ENCODE peak calls at places on chromosomes 4 and X, in nine cellular contexts. One of them, this sample, is unnamed.
A peak's percentile ranks its signal among the peaks of the same experiment; 100 is the strongest.

GRCh38 chr4:110902500-110902899 is 279.6 kb upstream of the PITX2 start:
- DNase-seq in cardiac muscle cell: no peak
- DNase-seq in body of pancreas: no peak
- DNase-seq in endodermal cell: no peak
- DNase-seq in upper lobe of left lung: no peak
- DNase-seq in lower lobe of right lung: no peak
- DNase-seq in MM.1S: no peak
- DNase-seq in thoracic aorta: no peak
- DNase-seq in fibroblast of lung: peak; percentile 55
- DNase-seq in this sample: no peak

GRCh38 chr4:112371361-112371760 is 74.2 kb downstream of the ALPK1 start:
- DNase-seq in cardiac muscle cell: no peak
- DNase-seq in body of pancreas: no peak
- DNase-seq in endodermal cell: no peak
- DNase-seq in upper lobe of left lung: no peak
- DNase-seq in lower lobe of right lung: no peak
- DNase-seq in MM.1S: no peak
- DNase-seq in thoracic aorta: no peak
- DNase-seq in fibroblast of lung: no peak
- DNase-seq in this sample: no peak

GRCh38 chrX:98068210-98068609 is 1184.5 kb downstream of the RPA4 start:
- DNase-seq in cardiac muscle cell: no peak
- DNase-seq in body of pancreas: no peak
- DNase-seq in endodermal cell: peak; percentile 48
- DNase-seq in upper lobe of left lung: no peak
- DNase-seq in lower lobe of right lung: no peak
- DNase-seq in MM.1S: no peak
- DNase-seq in thoracic aorta: no peak
- DNase-seq in fibroblast of lung: no peak
- DNase-seq in this sample: no peak

GRCh38 chr4:139511320-139511719 is 44.7 kb downstream of the SETD7 start:
- DNase-seq in cardiac muscle cell: no peak
- DNase-seq in body of pancreas: no peak
- DNase-seq in endodermal cell: no peak
- DNase-seq in upper lobe of left lung: no peak
- DNase-seq in lower lobe of right lung: no peak
- DNase-seq in MM.1S: no peak
- DNase-seq in thoracic aorta: no peak
- DNase-seq in fibroblast of lung: peak; percentile 70
- DNase-seq in this sample: no peak

GRCh38 chrX:39653656-39654055 is 444.1 kb downstream of the BCOR start:
- DNase-seq in cardiac muscle cell: no peak
- DNase-seq in body of pancreas: no peak
- DNase-seq in endodermal cell: peak; percentile 79
- DNase-seq in upper lobe of left lung: no peak
- DNase-seq in lower lobe of right lung: no peak
- DNase-seq in MM.1S: peak; percentile 8
- DNase-seq in thoracic aorta: no peak
- DNase-seq in fibroblast of lung: peak; percentile 40
- DNase-seq in this sample: no peak

GRCh38 chr4:57550143-57550542 is 440.0 kb upstream of the IGFBP7 start:
- DNase-seq in cardiac muscle cell: no peak
- DNase-seq in body of pancreas: no peak
- DNase-seq in endodermal cell: no peak
- DNase-seq in upper lobe of left lung: no peak
- DNase-seq in lower lobe of right lung: no peak
- DNase-seq in MM.1S: no peak
- DNase-seq in thoracic aorta: no peak
- DNase-seq in fibroblast of lung: no peak
- DNase-seq in this sample: no peak

GRCh38 chr4:115272585-115272984 is 159.2 kb upstream of the NDST4 start:
- DNase-seq in cardiac muscle cell: no peak
- DNase-seq in body of pancreas: no peak
- DNase-seq in endodermal cell: no peak
- DNase-seq in upper lobe of left lung: no peak
- DNase-seq in lower lobe of right lung: no peak
- DNase-seq in MM.1S: no peak
- DNase-seq in thoracic aorta: no peak
- DNase-seq in fibroblast of lung: no peak
- DNase-seq in this sample: no peak

GRCh38 chr4:106369456-106370060 is 980 bp upstream of the GIMD1 start:
- DNase-seq in cardiac muscle cell: peak; percentile 57
- DNase-seq in body of pancreas: peak; percentile 15
- DNase-seq in endodermal cell: peak; percentile 72
- DNase-seq in upper lobe of left lung: no peak
- DNase-seq in lower lobe of right lung: no peak
- DNase-seq in MM.1S: peak; percentile 70
- DNase-seq in thoracic aorta: no peak
- DNase-seq in fibroblast of lung: peak; percentile 77
- DNase-seq in this sample: no peak

GRCh38 chrX:117407449-117408170 is 709.0 kb downstream of the KLHL13 start:
- DNase-seq in cardiac muscle cell: no peak
- DNase-seq in body of pancreas: no peak
- DNase-seq in endodermal cell: no peak
- DNase-seq in upper lobe of left lung: no peak
- DNase-seq in lower lobe of right lung: no peak
- DNase-seq in MM.1S: no peak
- DNase-seq in thoracic aorta: no peak
- DNase-seq in fibroblast of lung: peak; percentile 2
- DNase-seq in this sample: no peak

GRCh38 chr4:26330946-26331345 is 10.1 kb downstream of the RBPJ start:
- DNase-seq in cardiac muscle cell: peak; percentile 33
- DNase-seq in body of pancreas: no peak
- DNase-seq in endodermal cell: no peak
- DNase-seq in upper lobe of left lung: no peak
- DNase-seq in lower lobe of right lung: no peak
- DNase-seq in MM.1S: no peak
- DNase-seq in thoracic aorta: no peak
- DNase-seq in fibroblast of lung: peak; percentile 27
- DNase-seq in this sample: no peak

GRCh38 chr4:183289688-183290087 is 30.4 kb downstream of the CLDN22 start:
- DNase-seq in cardiac muscle cell: no peak
- DNase-seq in body of pancreas: no peak
- DNase-seq in endodermal cell: peak; percentile 74
- DNase-seq in upper lobe of left lung: no peak
- DNase-seq in lower lobe of right lung: no peak
- DNase-seq in MM.1S: no peak
- DNase-seq in thoracic aorta: no peak
- DNase-seq in fibroblast of lung: no peak
- DNase-seq in this sample: no peak

GRCh38 chr4:77201857-77202256 is 44.9 kb downstream of the CCNG2 start:
- DNase-seq in cardiac muscle cell: no peak
- DNase-seq in body of pancreas: no peak
- DNase-seq in endodermal cell: no peak
- DNase-seq in upper lobe of left lung: no peak
- DNase-seq in lower lobe of right lung: no peak
- DNase-seq in MM.1S: no peak
- DNase-seq in thoracic aorta: no peak
- DNase-seq in fibroblast of lung: no peak
- DNase-seq in this sample: no peak

GRCh38 chr4:16120720-16121119 is 36.9 kb upstream of the PROM1 start:
- DNase-seq in cardiac muscle cell: no peak
- DNase-seq in body of pancreas: no peak
- DNase-seq in endodermal cell: peak; percentile 62
- DNase-seq in upper lobe of left lung: no peak
- DNase-seq in lower lobe of right lung: no peak
- DNase-seq in MM.1S: peak; percentile 19
- DNase-seq in thoracic aorta: no peak
- DNase-seq in fibroblast of lung: no peak
- DNase-seq in this sample: no peak

GRCh38 chr4:109574443-109574850 is 14.4 kb downstream of the MCUB start:
- DNase-seq in cardiac muscle cell: no peak
- DNase-seq in body of pancreas: no peak
- DNase-seq in endodermal cell: no peak
- DNase-seq in upper lobe of left lung: no peak
- DNase-seq in lower lobe of right lung: no peak
- DNase-seq in MM.1S: no peak
- DNase-seq in thoracic aorta: no peak
- DNase-seq in fibroblast of lung: no peak
- DNase-seq in this sample: no peak

GRCh38 chr4:168618577-168619265 is 121.9 kb downstream of the PALLD start:
- DNase-seq in cardiac muscle cell: no peak
- DNase-seq in body of pancreas: no peak
- DNase-seq in endodermal cell: no peak
- DNase-seq in upper lobe of left lung: no peak
- DNase-seq in lower lobe of right lung: no peak
- DNase-seq in MM.1S: no peak
- DNase-seq in thoracic aorta: no peak
- DNase-seq in fibroblast of lung: peak; percentile 97
- DNase-seq in this sample: no peak

GRCh38 chr4:2714071-2714770 is 41.9 kb downstream of the TNIP2 start:
- DNase-seq in cardiac muscle cell: peak; percentile 16
- DNase-seq in body of pancreas: peak; percentile 48
- DNase-seq in endodermal cell: no peak
- DNase-seq in upper lobe of left lung: peak; percentile 49
- DNase-seq in lower lobe of right lung: no peak
- DNase-seq in MM.1S: no peak
- DNase-seq in thoracic aorta: no peak
- DNase-seq in fibroblast of lung: peak; percentile 37
- DNase-seq in this sample: peak; percentile 52

GRCh38 chr4:147924604-147925412 is 192.9 kb downstream of the ARHGAP10 start:
- DNase-seq in cardiac muscle cell: peak; percentile 39
- DNase-seq in body of pancreas: peak; percentile 30
- DNase-seq in endodermal cell: peak; percentile 81
- DNase-seq in upper lobe of left lung: no peak
- DNase-seq in lower lobe of right lung: no peak
- DNase-seq in MM.1S: no peak
- DNase-seq in thoracic aorta: no peak
- DNase-seq in fibroblast of lung: peak; percentile 24
- DNase-seq in this sample: no peak

GRCh38 chr4:138494931-138495330 is 252.8 kb upstream of the SLC7A11 start:
- DNase-seq in cardiac muscle cell: peak; percentile 16
- DNase-seq in body of pancreas: no peak
- DNase-seq in endodermal cell: peak; percentile 77
- DNase-seq in upper lobe of left lung: no peak
- DNase-seq in lower lobe of right lung: no peak
- DNase-seq in MM.1S: no peak
- DNase-seq in thoracic aorta: no peak
- DNase-seq in fibroblast of lung: peak; percentile 16
- DNase-seq in this sample: no peak
- TF ChIP-seq CTCF in cardiac muscle cell: peak; percentile 25
- TF ChIP-seq CTCF in body of pancreas: peak; percentile 47
- TF ChIP-seq CTCF in endodermal cell: peak; percentile 62
- TF ChIP-seq CTCF in upper lobe of left lung: no peak
- TF ChIP-seq CTCF in lower lobe of right lung: peak; percentile 9
- TF ChIP-seq CTCF in MM.1S: no peak
- TF ChIP-seq CTCF in thoracic aorta: no peak
- TF ChIP-seq CTCF in fibroblast of lung: no peak
- TF ChIP-seq CTCF in this sample: no peak

GRCh38 chr4:6641164-6641970 is 882 bp downstream of the MRFAP1 start:
- DNase-seq in cardiac muscle cell: peak; percentile 35
- DNase-seq in body of pancreas: peak; percentile 51
- DNase-seq in endodermal cell: peak; percentile 64
- DNase-seq in upper lobe of left lung: peak; percentile 57
- DNase-seq in lower lobe of right lung: peak; percentile 68
- DNase-seq in MM.1S: peak; percentile 55
- DNase-seq in thoracic aorta: no peak
- DNase-seq in fibroblast of lung: peak; percentile 56
- DNase-seq in this sample: peak; percentile 29
- H3K4me1 ChIP-seq in cardiac muscle cell: peaks cover 9% of the 10 kb centered on the region
- H3K4me1 ChIP-seq in body of pancreas: peaks cover 27% of the 10 kb centered on the region
- H3K4me1 ChIP-seq in endodermal cell: peaks cover 3% of the 10 kb centered on the region
- H3K4me1 ChIP-seq in upper lobe of left lung: peaks cover 19% of the 10 kb centered on the region
- H3K4me1 ChIP-seq in lower lobe of right lung: peaks cover 21% of the 10 kb centered on the region
- H3K4me1 ChIP-seq in MM.1S: peaks cover 6% of the 10 kb centered on the region
- H3K4me1 ChIP-seq in thoracic aorta: peaks cover 31% of the 10 kb centered on the region
- H3K4me1 ChIP-seq in fibroblast of lung: peaks cover 7% of the 10 kb centered on the region
- H3K4me1 ChIP-seq in this sample: peaks cover 9% of the 10 kb centered on the region

DNA sequence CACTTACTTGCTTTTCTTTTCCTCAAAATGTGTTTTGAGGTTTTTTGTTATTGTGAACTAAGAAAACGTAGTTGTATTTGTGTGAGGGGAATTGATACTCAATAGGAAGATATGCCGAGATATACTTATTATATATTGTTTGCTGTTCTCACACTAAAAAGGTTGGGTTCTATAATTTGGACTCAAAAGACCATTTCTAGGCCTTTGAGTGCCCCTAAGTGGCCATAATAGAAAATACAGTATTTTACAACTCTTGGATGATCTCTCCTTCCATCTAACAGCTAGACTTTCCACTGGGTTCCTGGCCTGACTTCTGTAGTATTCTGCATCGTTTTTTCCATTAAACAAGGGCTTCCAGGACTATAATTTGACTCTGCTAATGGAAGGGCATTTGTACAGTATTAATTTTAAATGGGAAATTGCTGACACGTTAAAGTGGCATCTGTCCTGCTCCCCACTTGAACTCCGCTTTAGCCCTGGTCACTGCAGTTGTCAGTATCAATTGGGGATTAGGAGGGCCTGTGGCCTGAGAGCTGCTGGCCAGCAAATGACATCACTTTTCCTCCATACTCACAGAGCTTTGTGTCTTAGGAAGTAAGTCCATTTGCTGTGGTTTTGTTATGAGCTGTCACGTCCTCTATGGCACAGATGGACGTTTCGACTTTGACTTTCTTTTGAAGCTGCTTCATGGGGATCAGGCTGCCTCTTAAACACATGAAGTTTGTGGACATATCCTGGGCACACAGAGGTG is 176.9 kb downstream of the SLIT2 start:
- DNase-seq in cardiac muscle cell: peak; percentile 24
- DNase-seq in body of pancreas: no peak
- DNase-seq in endodermal cell: no peak
- DNase-seq in upper lobe of left lung: no peak
- DNase-seq in lower lobe of right lung: no peak
- DNase-seq in MM.1S: no peak
- DNase-seq in thoracic aorta: no peak
- DNase-seq in fibroblast of lung: no peak
- DNase-seq in this sample: no peak
- TF ChIP-seq CTCF in cardiac muscle cell: peak; percentile 29
- TF ChIP-seq CTCF in body of pancreas: peak; percentile 20
- TF ChIP-seq CTCF in endodermal cell: peak; percentile 58
- TF ChIP-seq CTCF in upper lobe of left lung: no peak
- TF ChIP-seq CTCF in lower lobe of right lung: no peak
- TF ChIP-seq CTCF in MM.1S: peak; percentile 32
- TF ChIP-seq CTCF in thoracic aorta: peak; percentile 9
- TF ChIP-seq CTCF in fibroblast of lung: peak; percentile 36
- TF ChIP-seq CTCF in this sample: no peak

DNA sequence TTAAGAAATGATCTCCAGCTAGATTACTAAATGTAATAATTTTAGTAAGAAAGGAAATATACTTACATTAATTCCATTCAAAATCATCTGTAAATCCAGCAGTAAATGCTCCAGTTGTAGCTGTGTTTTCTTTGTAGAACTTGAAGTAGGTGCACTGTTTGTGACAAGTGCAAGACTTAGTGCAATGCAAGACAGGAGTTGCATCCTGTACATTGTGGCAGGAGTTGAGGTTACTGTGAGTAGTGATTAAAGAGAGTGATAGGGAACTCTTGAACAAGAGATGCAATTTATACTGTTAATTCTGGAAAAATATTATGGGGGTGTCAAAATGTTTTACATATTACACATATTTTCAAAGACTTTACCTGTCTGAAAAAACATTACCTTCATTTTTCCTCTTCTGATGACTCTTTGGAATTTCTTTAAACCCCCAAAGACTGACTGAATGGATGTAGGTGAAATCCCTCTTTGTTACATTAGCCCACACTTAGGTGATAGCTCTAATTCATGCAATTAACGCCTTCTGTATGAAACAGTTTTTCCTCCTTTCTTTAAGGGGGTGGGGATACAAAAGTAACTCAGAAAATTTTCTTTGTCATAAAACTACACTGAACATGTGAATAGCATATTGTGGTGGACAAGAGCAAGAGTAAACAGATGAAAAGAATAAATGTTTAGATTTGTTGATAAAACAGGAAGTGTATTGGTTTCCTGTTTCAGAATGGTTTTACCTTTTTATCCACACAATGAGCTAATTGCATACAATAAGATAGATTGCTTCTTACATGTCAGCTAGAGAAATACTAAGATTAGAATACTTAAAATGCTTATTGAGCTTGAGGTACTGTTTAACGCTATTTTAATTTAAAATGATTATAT is at the start of gene IL2:
- DNase-seq in cardiac muscle cell: no peak
- DNase-seq in body of pancreas: no peak
- DNase-seq in endodermal cell: no peak
- DNase-seq in upper lobe of left lung: no peak
- DNase-seq in lower lobe of right lung: no peak
- DNase-seq in MM.1S: no peak
- DNase-seq in thoracic aorta: no peak
- DNase-seq in fibroblast of lung: no peak
- DNase-seq in this sample: no peak
- H3K4me1 ChIP-seq in cardiac muscle cell: peaks cover 23% of the 10 kb centered on the region
- H3K4me1 ChIP-seq in body of pancreas: no peaks in the 10 kb centered on the region
- H3K4me1 ChIP-seq in endodermal cell: peaks cover 2% of the 10 kb centered on the region
- H3K4me1 ChIP-seq in upper lobe of left lung: no peaks in the 10 kb centered on the region
- H3K4me1 ChIP-seq in lower lobe of right lung: peaks cover 5% of the 10 kb centered on the region
- H3K4me1 ChIP-seq in MM.1S: peaks cover 15% of the 10 kb centered on the region
- H3K4me1 ChIP-seq in thoracic aorta: no peaks in the 10 kb centered on the region
- H3K4me1 ChIP-seq in fibroblast of lung: no peaks in the 10 kb centered on the region
- H3K4me1 ChIP-seq in this sample: no peaks in the 10 kb centered on the region

This sample was measured in breast epithelium.